ENCODE peak calls at places on chromosomes 1 and 21, in four cellular contexts. O is PC-3, B is neural progenitor cell, N is HCT116. Q is an unnamed sample.

GRCh38 chr1:157542676-157543075 is 9.6 kb downstream of the FCRL5 start:
- DNase-seq in O (no peak), B (no peak), N (no peak), Q (no peak)

GRCh38 chr1:108611984-108612383 is 48.9 kb downstream of the HENMT1 start:
- DNase-seq in O (no peak), B (no peak), N (no peak), Q (no peak)

GRCh38 chr1:225813250-225813964 is 3.5 kb downstream of the EPHX1 start:
- DNase-seq in O (peak), B (peak), N (no peak), Q (peak)

GRCh38 chr1:200090252-200091159 is 63.0 kb downstream of the NR5A2 start:
- DNase-seq in O (peak), B (peak), N (no peak), Q (peak)

GRCh38 chr1:72281637-72282270 is 585 bp downstream of the NEGR1 start:
- DNase-seq in O (peak), B (no peak), N (no peak), Q (peak)

GRCh38 chr1:111222308-111223125 is 5.0 kb upstream of the CHI3L2 start:
- DNase-seq in O (peak), B (peak), N (peak), Q (peak)

GRCh38 chr1:21586926-21587601 is 77.8 kb downstream of the ALPL start:
- DNase-seq in O (peak), B (peak), N (peak), Q (peak)

GRCh38 chr1:232211149-232211548 is 418.8 kb downstream of the SIPA1L2 start:
- DNase-seq in O (peak), B (peak), N (peak), Q (peak)

GRCh38 chr1:97332716-97333115 is 588.1 kb downstream of the DPYD start:
- DNase-seq in O (peak), B (no peak), N (no peak), Q (no peak)

GRCh38 chr1:10459185-10459584 is 9.4 kb downstream of the CORT start:
- DNase-seq in O (peak), B (no peak), N (peak), Q (no peak)

GRCh38 chr1:84272401-84272800 is 29.1 kb upstream of the SAMD13 start:
- DNase-seq in O (peak), B (no peak), N (no peak), Q (peak)

GRCh38 chr1:204520834-204521709 is 4.9 kb downstream of the MDM4 start:
- DNase-seq in O (no peak), B (no peak), N (no peak), Q (no peak)

GRCh38 chr1:29002792-29003191 is 88.4 kb downstream of the EPB41 start:
- DNase-seq in O (peak), B (no peak), N (no peak), Q (no peak)

GRCh38 chr21:22575165-22575584 is 1577.0 kb downstream of the NCAM2 start:
- DNase-seq in O (peak), B (peak), N (no peak), Q (peak)

GRCh38 chr1:14997646-14998276 is 155.8 kb upstream of the TMEM51 start:
- DNase-seq in O (no peak), B (no peak), N (no peak), Q (no peak)

GRCh38 chr1:187513190-187513589 is 684.4 kb downstream of the PLA2G4A start:
- DNase-seq in O (peak), B (no peak), N (peak), Q (no peak)

GRCh38 chr1:23732363-23733224 is 10.7 kb upstream of the ELOA start:
- DNase-seq in O (peak), B (no peak), N (no peak), Q (no peak)

GRCh38 chr1:206005234-206005633 is 2.0 kb upstream of the RAB7B start:
- DNase-seq in O (no peak), B (no peak), N (no peak), Q (no peak)

GRCh38 chr1:178530037-178530402 is 17.1 kb downstream of the TEX35 start:
- DNase-seq in O (peak), B (no peak), N (peak), Q (no peak)

GRCh38 chr1:95232646-95233320 is 1.2 kb upstream of the RWDD3 start:
- DNase-seq in O (peak), B (no peak), N (no peak), Q (no peak)

GRCh38 chr1:27418326-27418761 is 25.9 kb downstream of the GPR3 start:
- DNase-seq in O (peak), B (no peak), N (no peak), Q (no peak)
- TF ChIP-seq EZH2phosphoT487 in O (no peak), B (no peak), N (no peak), Q (no peak)

GRCh38 chr1:184387871-184388670 is 1.2 kb downstream of the C1orf21 start:
- DNase-seq in O (peak), B (no peak), N (no peak), Q (peak)
- TF ChIP-seq EZH2 in O (no peak), B (no peak), N (no peak), Q (no peak)

DNA sequence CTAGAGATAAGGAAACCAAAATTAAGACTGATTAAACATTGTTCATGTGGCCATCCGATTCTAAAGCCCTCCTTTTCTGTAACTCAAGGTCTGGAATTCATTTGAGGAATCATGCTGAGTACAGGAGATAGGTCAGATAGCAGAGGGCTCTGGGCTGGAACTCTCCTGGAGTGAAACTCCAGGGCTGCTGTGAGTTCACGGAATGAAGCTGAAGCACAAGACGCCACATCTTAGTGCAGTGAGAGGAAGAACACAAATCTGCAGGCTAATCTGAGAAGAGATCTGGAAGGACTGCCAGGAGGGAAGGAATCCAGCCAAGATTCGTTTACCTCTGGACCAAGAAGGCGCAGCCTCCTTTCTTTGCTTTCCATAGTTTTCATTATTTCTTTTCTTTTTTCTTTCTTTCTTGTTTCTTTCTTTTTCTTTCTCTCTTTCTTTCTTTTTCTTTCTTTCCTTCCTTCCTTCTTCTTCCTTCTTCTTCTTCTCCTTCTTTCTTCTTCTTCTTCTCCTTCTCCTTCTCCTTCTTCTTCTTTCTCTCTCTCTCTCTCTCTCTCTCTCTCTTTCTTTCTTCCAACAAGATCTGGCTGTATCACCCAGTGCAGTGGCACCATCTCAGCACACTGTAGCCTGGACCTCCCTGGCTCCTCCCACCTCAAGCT is 74.8 kb upstream of the ATP1B1 start:
- DNase-seq in O (no peak), B (no peak), N (no peak), Q (peak)
- TF ChIP-seq EZH2phosphoT487 in O (no peak), B (no peak), N (no peak), Q (no peak)

DNA sequence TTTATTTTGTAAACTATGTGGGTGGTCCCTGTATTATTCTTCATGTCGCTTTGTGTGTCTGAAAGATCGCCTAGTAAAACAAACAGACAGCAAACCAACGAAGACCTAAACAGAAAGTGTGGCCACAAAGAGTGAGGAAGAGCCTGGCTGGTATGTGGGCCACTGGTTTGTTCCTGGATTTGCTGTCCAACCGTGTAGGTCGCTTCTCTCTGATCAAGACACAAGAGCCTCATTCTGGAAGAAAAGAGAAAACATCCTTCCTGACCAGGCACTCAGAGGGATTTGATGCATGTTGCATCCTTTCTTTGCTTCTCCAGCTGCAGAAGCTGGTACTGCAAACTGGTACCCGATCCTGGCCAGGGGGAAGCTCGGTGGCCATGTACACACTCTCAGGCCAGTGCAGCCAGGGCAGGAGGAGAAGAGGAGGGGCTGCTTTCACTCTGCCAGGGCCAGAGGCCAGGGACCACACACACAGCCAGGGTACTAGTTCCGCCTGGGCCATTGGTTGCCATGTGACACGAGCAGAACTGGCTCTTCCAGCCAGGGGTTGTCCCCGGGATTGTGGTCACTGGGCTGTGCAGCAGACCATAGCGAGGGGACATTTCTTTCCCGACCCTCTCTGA is 3.8 kb upstream of the SHISAL2A start:
- DNase-seq in O (no peak), B (peak), N (no peak), Q (peak)
- TF ChIP-seq EZH2 in O (no peak), B (no peak), N (no peak), Q (no peak)

GRCh38 chr1:2494323-2494693 is 18.2 kb downstream of the PLCH2 start:
- DNase-seq in O (peak), B (no peak), N (peak), Q (no peak)
- TF ChIP-seq EZH2phosphoT487 in O (peak), B (no peak), N (no peak), Q (no peak)

DNA sequence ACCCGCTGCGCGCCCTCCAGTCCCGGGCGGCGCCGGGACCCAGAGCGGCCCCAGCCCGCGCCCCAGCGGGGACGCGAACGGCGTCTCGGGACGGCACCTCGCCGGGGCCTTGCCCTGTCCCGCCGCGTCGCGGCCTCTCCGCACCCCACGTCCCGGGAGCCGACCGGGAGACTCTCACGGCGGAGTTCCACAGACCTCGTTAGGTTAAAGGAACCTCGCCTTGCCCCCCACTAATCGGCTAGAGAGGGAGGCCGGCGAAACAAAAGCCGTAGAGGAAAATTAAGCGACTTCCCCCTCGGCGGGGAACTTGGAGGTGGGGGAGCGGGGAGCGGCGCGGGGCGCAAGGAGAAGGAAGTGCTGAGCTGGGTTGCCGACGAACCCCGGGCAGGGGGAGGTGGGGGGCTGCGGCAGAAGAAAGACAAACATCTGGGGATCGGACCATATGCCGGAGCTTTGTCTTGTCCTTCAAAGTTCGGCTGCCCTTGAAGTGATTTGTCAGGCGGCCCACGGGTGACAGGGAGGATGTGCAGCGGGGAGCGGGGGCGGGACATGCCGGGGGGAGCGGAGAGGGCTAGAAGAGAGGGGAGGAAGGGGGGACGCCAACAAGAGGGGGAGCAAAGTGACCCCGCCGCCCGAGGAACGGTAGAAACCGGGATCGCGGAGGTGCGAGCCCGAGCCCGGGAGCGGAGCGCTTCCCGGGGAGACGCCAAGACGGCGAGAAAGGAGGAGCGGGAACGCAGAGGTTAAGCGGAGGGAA is 120.0 kb upstream of the RRP15 start:
- DNase-seq in O (peak), B (peak), N (no peak), Q (peak)
- TF ChIP-seq EZH2 in O (peak), B (peak), N (no peak), Q (no peak)

GRCh38 chr1:220526294-220526693 is 1.6 kb upstream of the MARK1 start:
- DNase-seq in O (no peak), B (peak), N (no peak), Q (peak)
- TF ChIP-seq EZH2phosphoT487 in O (no peak), B (no peak), N (no peak), Q (no peak)

DNA sequence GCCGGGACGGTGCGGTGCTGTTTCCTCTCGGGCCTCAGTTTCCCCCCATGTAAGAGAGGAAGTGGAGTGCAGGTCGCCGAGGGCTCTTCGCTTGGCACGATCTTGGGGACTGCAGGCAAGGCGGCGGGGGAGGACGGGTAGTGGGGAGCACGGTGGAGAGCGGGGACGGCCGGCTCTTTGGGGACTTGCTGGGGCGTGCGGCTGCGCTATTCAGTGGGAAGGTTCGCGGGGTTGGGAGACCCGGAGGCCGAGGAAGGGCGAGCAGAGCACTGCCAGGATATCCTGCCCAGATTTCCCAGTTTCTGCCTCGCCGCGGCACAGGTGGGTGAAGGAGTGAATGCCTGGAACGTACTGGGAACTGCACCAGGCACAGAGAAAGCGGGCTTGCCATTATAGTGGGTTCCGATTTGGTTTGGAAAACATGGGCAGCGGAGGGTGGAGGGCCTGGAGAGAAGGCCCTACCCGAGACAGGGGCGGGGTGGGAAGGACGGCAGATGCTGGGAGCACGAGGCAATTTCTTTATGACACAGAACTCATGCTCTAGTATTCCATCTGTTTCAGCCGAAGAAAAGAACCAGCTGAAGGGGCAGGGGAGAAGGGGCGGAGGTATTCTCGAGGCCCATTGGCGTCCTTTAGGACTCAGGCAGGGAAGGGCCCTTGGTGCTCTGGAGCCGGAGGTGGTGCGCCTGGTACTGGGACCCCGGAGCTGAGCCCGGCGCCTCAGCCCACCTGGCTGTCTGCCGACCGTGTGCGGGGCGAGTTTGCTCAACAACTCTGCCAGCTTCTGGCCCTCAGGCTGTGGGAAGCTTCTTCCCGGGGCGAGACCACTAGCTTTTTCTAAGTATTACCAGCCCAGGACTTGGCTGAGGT is 970 bp downstream of the PCSK9 start:
- DNase-seq in O (no peak), B (peak), N (no peak), Q (peak)
- TF ChIP-seq EZH2 in O (no peak), B (peak), N (no peak), Q (peak)